ENCODE peak calls at places on chromosomes 12 and 14, in six cellular contexts. G, W, E, D, X and N are unnamed samples. For H3K4me1, the result is how much of the 10 kb centered on the place peaks cover.

GRCh38 chr14:102524026-102524450 is 14.5 kb upstream of the ANKRD9 start:
- DNase-seq in G (no peak), W (no peak), E (no peak), D (no peak), X (no peak), N (peak)

GRCh38 chr12:14771651-14772137 is 31.6 kb downstream of the WBP11 start:
- DNase-seq in G (no peak), W (peak), E (no peak), D (no peak), X (no peak), N (no peak)

GRCh38 chr12:105445261-105446015 is 114.9 kb downstream of the C12orf75 start:
- DNase-seq in G (no peak), W (no peak), E (peak), D (no peak), X (no peak), N (no peak)

GRCh38 chr12:115383668-115384067 is 699.7 kb upstream of the TBX3 start:
- DNase-seq in G (peak), W (no peak), E (no peak), D (no peak), X (no peak), N (no peak)

GRCh38 chr12:3035815-3036702 is 41.1 kb upstream of the TSPAN9 start:
- DNase-seq in G (no peak), W (no peak), E (peak), D (no peak), X (no peak), N (no peak)

GRCh38 chr14:34937442-34937841 is 45.4 kb upstream of the SRP54 start:
- DNase-seq in G (no peak), W (no peak), E (no peak), D (no peak), X (no peak), N (no peak)

GRCh38 chr12:114241973-114242434 is 163.9 kb downstream of the TBX5 start:
- DNase-seq in G (no peak), W (no peak), E (no peak), D (no peak), X (no peak), N (no peak)

GRCh38 chr12:116160883-116161458 is 116.5 kb downstream of the MED13L start:
- DNase-seq in G (no peak), W (no peak), E (no peak), D (no peak), X (no peak), N (no peak)

GRCh38 chr14:23040100-23040499 is 1.9 kb upstream of the PSMB11 start:
- DNase-seq in G (no peak), W (no peak), E (no peak), D (no peak), X (no peak), N (no peak)

GRCh38 chr14:55120466-55121144 is 8.4 kb upstream of the LGALS3 start:
- DNase-seq in G (peak), W (no peak), E (no peak), D (no peak), X (no peak), N (no peak)

GRCh38 chr14:55122441-55122986 is 6.5 kb upstream of the LGALS3 start:
- DNase-seq in G (peak), W (no peak), E (peak), D (no peak), X (peak), N (peak)

GRCh38 chr14:55123101-55123500 is 6.0 kb upstream of the LGALS3 start:
- DNase-seq in G (no peak), W (no peak), E (peak), D (no peak), X (no peak), N (no peak)

GRCh38 chr14:55121146-55121545 is 7.9 kb upstream of the LGALS3 start:
- DNase-seq in G (no peak), W (no peak), E (no peak), D (no peak), X (no peak), N (peak)

DNA sequence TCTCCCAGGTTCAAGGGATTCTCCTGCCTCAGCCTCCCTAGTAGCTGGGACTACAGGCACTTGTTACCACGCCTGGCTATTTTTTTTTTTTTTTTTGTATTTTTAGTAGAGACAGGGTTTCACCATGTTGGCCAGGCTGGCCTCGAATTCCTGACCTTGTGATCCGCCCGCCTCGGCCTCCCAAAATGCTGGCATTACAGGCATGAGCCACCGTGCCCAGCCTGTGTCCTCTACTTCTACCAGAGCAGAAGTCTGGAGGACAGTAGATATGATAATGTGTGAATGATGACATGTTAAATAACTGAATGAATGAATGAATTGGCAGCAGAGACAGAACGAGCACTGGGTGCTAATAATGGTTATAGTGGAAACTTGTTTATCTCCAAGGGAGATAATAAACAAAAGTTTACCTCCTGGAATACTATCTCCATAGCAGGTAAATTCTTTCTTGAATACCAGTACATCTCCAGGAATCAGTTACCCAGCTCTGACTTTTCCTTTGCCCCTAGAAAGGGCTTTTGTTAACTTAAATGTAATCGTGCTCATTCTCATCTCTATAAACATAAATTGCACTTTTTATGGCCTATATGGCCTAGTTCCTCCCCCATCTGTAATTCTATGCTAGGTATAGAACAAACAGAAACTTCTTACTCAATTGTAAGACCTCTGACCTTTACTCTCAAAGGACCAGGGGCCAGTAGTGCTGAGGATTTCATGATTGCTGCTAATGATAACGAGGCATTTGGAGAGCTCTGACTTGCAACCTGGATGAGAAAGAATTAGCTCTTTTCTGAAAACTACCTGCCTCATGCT is 7.2 kb upstream of the LGALS3 start:
- DNase-seq in G (no peak), W (no peak), E (no peak), D (no peak), X (no peak), N (no peak)
- H3K4me1 ChIP-seq in G (half or more), W (under half), E (under half), D (under half), X (under half), N (half or more)

GRCh38 chr12:30180602-30181001 is 396.9 kb upstream of the TMTC1 start:
- DNase-seq in G (no peak), W (no peak), E (no peak), D (no peak), X (no peak), N (no peak)
- H3K4me3 ChIP-seq in G (no peak), W (no peak), E (no peak), D (no peak), X (no peak), N (no peak)

GRCh38 chr14:95318870-95319311 is 817 bp downstream of the CLMN start:
- DNase-seq in G (no peak), W (peak), E (no peak), D (no peak), X (no peak), N (peak)
- H3K4me1 ChIP-seq in G (half or more), W (under half), E (under half), D (under half), X (under half), N (under half)

DNA sequence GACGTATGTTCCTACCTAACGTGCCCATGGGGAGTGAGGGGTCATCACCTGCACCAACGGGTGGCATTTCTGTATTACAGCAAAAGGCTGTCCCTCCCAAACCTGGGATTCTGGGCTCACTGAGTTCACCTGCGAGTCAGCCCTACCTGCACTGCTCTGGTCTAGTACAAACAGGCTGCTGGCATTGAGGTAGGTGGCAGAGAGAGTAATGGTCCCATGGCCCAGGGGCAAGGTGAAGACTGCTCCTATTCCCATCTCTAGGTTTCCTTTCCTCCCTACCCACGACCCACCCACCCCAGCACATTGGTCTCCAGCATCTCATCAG is 421 bp downstream of the SUOX start:
- DNase-seq in G (no peak), W (no peak), E (no peak), D (no peak), X (no peak), N (no peak)
- H3K4me3 ChIP-seq in G (peak), W (no peak), E (peak), D (peak), X (peak), N (peak)

GRCh38 chr14:91496790-91497189 is 13.3 kb downstream of the PPP4R3A start:
- DNase-seq in G (no peak), W (no peak), E (no peak), D (no peak), X (no peak), N (no peak)

GRCh38 chr14:91493169-91493568 is 16.9 kb downstream of the PPP4R3A start:
- DNase-seq in G (no peak), W (no peak), E (peak), D (no peak), X (no peak), N (no peak)
- H3K4me1 ChIP-seq in G (half or more), W (half or more), E (under half), D (under half), X (under half), N (half or more)

GRCh38 chr14:35940291-35940690 is 114.2 kb downstream of the BRMS1L start:
- DNase-seq in G (no peak), W (no peak), E (peak), D (no peak), X (no peak), N (no peak)
- H3K4me3 ChIP-seq in G (no peak), W (no peak), E (no peak), D (no peak), X (peak), N (no peak)

GRCh38 chr14:104390221-104390931 is 189.2 kb upstream of the C14orf180 start:
- DNase-seq in G (no peak), W (no peak), E (no peak), D (no peak), X (peak), N (no peak)
- H3K4me1 ChIP-seq in G (under half), W (half or more), E (under half), D (under half), X (under half), N (under half)